ENCODE peak calls at places on chromosomes 5 and 9, in nine cellular contexts. One of them, this sample, is unnamed.

GRCh38 chr9:113580041-113580953 is 116.8 kb downstream of the RGS3 start:
- DNase-seq in CD4-positive, alpha-beta T cell: peak; percentile 36
- DNase-seq in aorta: peak; percentile 95
- DNase-seq in activated naive CD8-positive, alpha-beta T cell treated with anti-CD3 and anti-CD28 coated beads, Interleukin-2, amount 50 U/mL, for 24 hours: peak; percentile 81
- DNase-seq in MCF 10A: peak; percentile 90
- DNase-seq in COR-L47: no peak
- DNase-seq in stimulated activated CD4-positive, alpha-beta T cell treated with anti-CD3 and anti-CD28 coated beads, Interleukin-15, amount 100 ng/mL, for 1 hour: peak; percentile 27
- DNase-seq in ACHN: no peak
- DNase-seq in nucleus accumbens: peak; percentile 33
- DNase-seq in this sample: no peak

GRCh38 chr5:177454397-177455035 is 7.9 kb downstream of the PRR7 start:
- DNase-seq in CD4-positive, alpha-beta T cell: peak; percentile 90
- DNase-seq in aorta: peak; percentile 92
- DNase-seq in activated naive CD8-positive, alpha-beta T cell treated with anti-CD3 and anti-CD28 coated beads, Interleukin-2, amount 50 U/mL, for 24 hours: peak; percentile 99
- DNase-seq in MCF 10A: peak; percentile 93
- DNase-seq in COR-L47: peak; percentile 87
- DNase-seq in stimulated activated CD4-positive, alpha-beta T cell treated with anti-CD3 and anti-CD28 coated beads, Interleukin-15, amount 100 ng/mL, for 1 hour: peak; percentile 92
- DNase-seq in ACHN: peak; percentile 87
- DNase-seq in nucleus accumbens: peak; percentile 73
- DNase-seq in this sample: peak; percentile 93

GRCh38 chr9:138112090-138112748 is 234.6 kb downstream of the CACNA1B start:
- DNase-seq in CD4-positive, alpha-beta T cell: no peak
- DNase-seq in aorta: no peak
- DNase-seq in activated naive CD8-positive, alpha-beta T cell treated with anti-CD3 and anti-CD28 coated beads, Interleukin-2, amount 50 U/mL, for 24 hours: no peak
- DNase-seq in MCF 10A: no peak
- DNase-seq in COR-L47: no peak
- DNase-seq in stimulated activated CD4-positive, alpha-beta T cell treated with anti-CD3 and anti-CD28 coated beads, Interleukin-15, amount 100 ng/mL, for 1 hour: no peak
- DNase-seq in ACHN: no peak
- DNase-seq in nucleus accumbens: peak; percentile 26
- DNase-seq in this sample: no peak

GRCh38 chr9:113772121-113772885 is 103.8 kb upstream of the ZNF618 start:
- DNase-seq in CD4-positive, alpha-beta T cell: no peak
- DNase-seq in aorta: no peak
- DNase-seq in activated naive CD8-positive, alpha-beta T cell treated with anti-CD3 and anti-CD28 coated beads, Interleukin-2, amount 50 U/mL, for 24 hours: no peak
- DNase-seq in MCF 10A: peak; percentile 37
- DNase-seq in COR-L47: no peak
- DNase-seq in stimulated activated CD4-positive, alpha-beta T cell treated with anti-CD3 and anti-CD28 coated beads, Interleukin-15, amount 100 ng/mL, for 1 hour: no peak
- DNase-seq in ACHN: no peak
- DNase-seq in nucleus accumbens: no peak
- DNase-seq in this sample: no peak

GRCh38 chr9:27638716-27639115 is 65.4 kb upstream of the C9orf72 start:
- DNase-seq in CD4-positive, alpha-beta T cell: no peak
- DNase-seq in aorta: no peak
- DNase-seq in activated naive CD8-positive, alpha-beta T cell treated with anti-CD3 and anti-CD28 coated beads, Interleukin-2, amount 50 U/mL, for 24 hours: no peak
- DNase-seq in MCF 10A: peak; percentile 16
- DNase-seq in COR-L47: no peak
- DNase-seq in stimulated activated CD4-positive, alpha-beta T cell treated with anti-CD3 and anti-CD28 coated beads, Interleukin-15, amount 100 ng/mL, for 1 hour: no peak
- DNase-seq in ACHN: no peak
- DNase-seq in nucleus accumbens: no peak
- DNase-seq in this sample: no peak

GRCh38 chr5:103393131-103393754 is 134.7 kb downstream of the MACIR start:
- DNase-seq in CD4-positive, alpha-beta T cell: no peak
- DNase-seq in aorta: no peak
- DNase-seq in activated naive CD8-positive, alpha-beta T cell treated with anti-CD3 and anti-CD28 coated beads, Interleukin-2, amount 50 U/mL, for 24 hours: no peak
- DNase-seq in MCF 10A: no peak
- DNase-seq in COR-L47: no peak
- DNase-seq in stimulated activated CD4-positive, alpha-beta T cell treated with anti-CD3 and anti-CD28 coated beads, Interleukin-15, amount 100 ng/mL, for 1 hour: no peak
- DNase-seq in ACHN: peak; percentile 3
- DNase-seq in nucleus accumbens: no peak
- DNase-seq in this sample: no peak

GRCh38 chr5:154476343-154477213 is 1.4 kb downstream of the HAND1 start:
- DNase-seq in CD4-positive, alpha-beta T cell: no peak
- DNase-seq in aorta: no peak
- DNase-seq in activated naive CD8-positive, alpha-beta T cell treated with anti-CD3 and anti-CD28 coated beads, Interleukin-2, amount 50 U/mL, for 24 hours: no peak
- DNase-seq in MCF 10A: no peak
- DNase-seq in COR-L47: no peak
- DNase-seq in stimulated activated CD4-positive, alpha-beta T cell treated with anti-CD3 and anti-CD28 coated beads, Interleukin-15, amount 100 ng/mL, for 1 hour: no peak
- DNase-seq in ACHN: no peak
- DNase-seq in nucleus accumbens: no peak
- DNase-seq in this sample: no peak

GRCh38 chr5:71589903-71590302 is 2.8 kb downstream of the MCCC2 start:
- DNase-seq in CD4-positive, alpha-beta T cell: no peak
- DNase-seq in aorta: no peak
- DNase-seq in activated naive CD8-positive, alpha-beta T cell treated with anti-CD3 and anti-CD28 coated beads, Interleukin-2, amount 50 U/mL, for 24 hours: no peak
- DNase-seq in MCF 10A: no peak
- DNase-seq in COR-L47: no peak
- DNase-seq in stimulated activated CD4-positive, alpha-beta T cell treated with anti-CD3 and anti-CD28 coated beads, Interleukin-15, amount 100 ng/mL, for 1 hour: no peak
- DNase-seq in ACHN: no peak
- DNase-seq in nucleus accumbens: no peak
- DNase-seq in this sample: no peak

GRCh38 chr5:133145436-133146143 is 93.8 kb downstream of the HSPA4 start:
- DNase-seq in CD4-positive, alpha-beta T cell: no peak
- DNase-seq in aorta: no peak
- DNase-seq in activated naive CD8-positive, alpha-beta T cell treated with anti-CD3 and anti-CD28 coated beads, Interleukin-2, amount 50 U/mL, for 24 hours: no peak
- DNase-seq in MCF 10A: no peak
- DNase-seq in COR-L47: no peak
- DNase-seq in stimulated activated CD4-positive, alpha-beta T cell treated with anti-CD3 and anti-CD28 coated beads, Interleukin-15, amount 100 ng/mL, for 1 hour: no peak
- DNase-seq in ACHN: no peak
- DNase-seq in nucleus accumbens: no peak
- DNase-seq in this sample: no peak

GRCh38 chr9:35914307-35914807 is 5.1 kb downstream of the SPAAR start:
- DNase-seq in CD4-positive, alpha-beta T cell: no peak
- DNase-seq in aorta: peak; percentile 73
- DNase-seq in activated naive CD8-positive, alpha-beta T cell treated with anti-CD3 and anti-CD28 coated beads, Interleukin-2, amount 50 U/mL, for 24 hours: no peak
- DNase-seq in MCF 10A: no peak
- DNase-seq in COR-L47: no peak
- DNase-seq in stimulated activated CD4-positive, alpha-beta T cell treated with anti-CD3 and anti-CD28 coated beads, Interleukin-15, amount 100 ng/mL, for 1 hour: no peak
- DNase-seq in ACHN: no peak
- DNase-seq in nucleus accumbens: no peak
- DNase-seq in this sample: peak; percentile 25

GRCh38 chr9:4035809-4036208 is 264.1 kb downstream of the GLIS3 start:
- DNase-seq in CD4-positive, alpha-beta T cell: no peak
- DNase-seq in aorta: no peak
- DNase-seq in activated naive CD8-positive, alpha-beta T cell treated with anti-CD3 and anti-CD28 coated beads, Interleukin-2, amount 50 U/mL, for 24 hours: no peak
- DNase-seq in MCF 10A: no peak
- DNase-seq in COR-L47: no peak
- DNase-seq in stimulated activated CD4-positive, alpha-beta T cell treated with anti-CD3 and anti-CD28 coated beads, Interleukin-15, amount 100 ng/mL, for 1 hour: no peak
- DNase-seq in ACHN: no peak
- DNase-seq in nucleus accumbens: no peak
- DNase-seq in this sample: no peak

GRCh38 chr9:98406469-98406868 is 151.0 kb upstream of the TBC1D2 start:
- DNase-seq in CD4-positive, alpha-beta T cell: no peak
- DNase-seq in aorta: no peak
- DNase-seq in activated naive CD8-positive, alpha-beta T cell treated with anti-CD3 and anti-CD28 coated beads, Interleukin-2, amount 50 U/mL, for 24 hours: no peak
- DNase-seq in MCF 10A: no peak
- DNase-seq in COR-L47: no peak
- DNase-seq in stimulated activated CD4-positive, alpha-beta T cell treated with anti-CD3 and anti-CD28 coated beads, Interleukin-15, amount 100 ng/mL, for 1 hour: no peak
- DNase-seq in ACHN: no peak
- DNase-seq in nucleus accumbens: no peak
- DNase-seq in this sample: no peak

GRCh38 chr9:5839572-5839902 is 6.6 kb upstream of the ERMP1 start:
- DNase-seq in CD4-positive, alpha-beta T cell: no peak
- DNase-seq in aorta: no peak
- DNase-seq in activated naive CD8-positive, alpha-beta T cell treated with anti-CD3 and anti-CD28 coated beads, Interleukin-2, amount 50 U/mL, for 24 hours: no peak
- DNase-seq in MCF 10A: no peak
- DNase-seq in COR-L47: no peak
- DNase-seq in stimulated activated CD4-positive, alpha-beta T cell treated with anti-CD3 and anti-CD28 coated beads, Interleukin-15, amount 100 ng/mL, for 1 hour: no peak
- DNase-seq in ACHN: no peak
- DNase-seq in nucleus accumbens: no peak
- DNase-seq in this sample: no peak

GRCh38 chr9:109387206-109387605 is 66.3 kb upstream of the EPB41L4B start:
- DNase-seq in CD4-positive, alpha-beta T cell: no peak
- DNase-seq in aorta: no peak
- DNase-seq in activated naive CD8-positive, alpha-beta T cell treated with anti-CD3 and anti-CD28 coated beads, Interleukin-2, amount 50 U/mL, for 24 hours: no peak
- DNase-seq in MCF 10A: no peak
- DNase-seq in COR-L47: no peak
- DNase-seq in stimulated activated CD4-positive, alpha-beta T cell treated with anti-CD3 and anti-CD28 coated beads, Interleukin-15, amount 100 ng/mL, for 1 hour: no peak
- DNase-seq in ACHN: no peak
- DNase-seq in nucleus accumbens: no peak
- DNase-seq in this sample: no peak

GRCh38 chr5:17187401-17187800 is 30.0 kb upstream of the BASP1 start:
- DNase-seq in CD4-positive, alpha-beta T cell: no peak
- DNase-seq in aorta: no peak
- DNase-seq in activated naive CD8-positive, alpha-beta T cell treated with anti-CD3 and anti-CD28 coated beads, Interleukin-2, amount 50 U/mL, for 24 hours: no peak
- DNase-seq in MCF 10A: peak; percentile 25
- DNase-seq in COR-L47: no peak
- DNase-seq in stimulated activated CD4-positive, alpha-beta T cell treated with anti-CD3 and anti-CD28 coated beads, Interleukin-15, amount 100 ng/mL, for 1 hour: no peak
- DNase-seq in ACHN: no peak
- DNase-seq in nucleus accumbens: no peak
- DNase-seq in this sample: peak; percentile 76

GRCh38 chr9:128340691-128341434 is 536 bp downstream of the SLC27A4 start:
- DNase-seq in CD4-positive, alpha-beta T cell: no peak
- DNase-seq in aorta: peak; percentile 52
- DNase-seq in activated naive CD8-positive, alpha-beta T cell treated with anti-CD3 and anti-CD28 coated beads, Interleukin-2, amount 50 U/mL, for 24 hours: no peak
- DNase-seq in MCF 10A: no peak
- DNase-seq in COR-L47: no peak
- DNase-seq in stimulated activated CD4-positive, alpha-beta T cell treated with anti-CD3 and anti-CD28 coated beads, Interleukin-15, amount 100 ng/mL, for 1 hour: peak; percentile 14
- DNase-seq in ACHN: no peak
- DNase-seq in nucleus accumbens: no peak
- DNase-seq in this sample: peak; percentile 24

GRCh38 chr5:114055318-114055788 is 306.5 kb upstream of the KCNN2 start:
- DNase-seq in CD4-positive, alpha-beta T cell: no peak
- DNase-seq in aorta: peak; percentile 53
- DNase-seq in activated naive CD8-positive, alpha-beta T cell treated with anti-CD3 and anti-CD28 coated beads, Interleukin-2, amount 50 U/mL, for 24 hours: no peak
- DNase-seq in MCF 10A: no peak
- DNase-seq in COR-L47: peak; percentile 76
- DNase-seq in stimulated activated CD4-positive, alpha-beta T cell treated with anti-CD3 and anti-CD28 coated beads, Interleukin-15, amount 100 ng/mL, for 1 hour: no peak
- DNase-seq in ACHN: no peak
- DNase-seq in nucleus accumbens: peak; percentile 16
- DNase-seq in this sample: no peak

GRCh38 chr5:116669261-116670049 is 94.8 kb upstream of the SEMA6A start:
- DNase-seq in CD4-positive, alpha-beta T cell: no peak
- DNase-seq in aorta: no peak
- DNase-seq in activated naive CD8-positive, alpha-beta T cell treated with anti-CD3 and anti-CD28 coated beads, Interleukin-2, amount 50 U/mL, for 24 hours: no peak
- DNase-seq in MCF 10A: no peak
- DNase-seq in COR-L47: peak; percentile 10
- DNase-seq in stimulated activated CD4-positive, alpha-beta T cell treated with anti-CD3 and anti-CD28 coated beads, Interleukin-15, amount 100 ng/mL, for 1 hour: no peak
- DNase-seq in ACHN: no peak
- DNase-seq in nucleus accumbens: no peak
- DNase-seq in this sample: no peak

GRCh38 chr9:127279717-127280285 is 15.2 kb downstream of the GARNL3 start:
- DNase-seq in CD4-positive, alpha-beta T cell: no peak
- DNase-seq in aorta: no peak
- DNase-seq in activated naive CD8-positive, alpha-beta T cell treated with anti-CD3 and anti-CD28 coated beads, Interleukin-2, amount 50 U/mL, for 24 hours: no peak
- DNase-seq in MCF 10A: no peak
- DNase-seq in COR-L47: no peak
- DNase-seq in stimulated activated CD4-positive, alpha-beta T cell treated with anti-CD3 and anti-CD28 coated beads, Interleukin-15, amount 100 ng/mL, for 1 hour: no peak
- DNase-seq in ACHN: no peak
- DNase-seq in nucleus accumbens: no peak
- DNase-seq in this sample: no peak

GRCh38 chr9:137048655-137049543 is 2.9 kb upstream of the NPDC1 start:
- DNase-seq in CD4-positive, alpha-beta T cell: no peak
- DNase-seq in aorta: no peak
- DNase-seq in activated naive CD8-positive, alpha-beta T cell treated with anti-CD3 and anti-CD28 coated beads, Interleukin-2, amount 50 U/mL, for 24 hours: no peak
- DNase-seq in MCF 10A: no peak
- DNase-seq in COR-L47: no peak
- DNase-seq in stimulated activated CD4-positive, alpha-beta T cell treated with anti-CD3 and anti-CD28 coated beads, Interleukin-15, amount 100 ng/mL, for 1 hour: no peak
- DNase-seq in ACHN: no peak
- DNase-seq in nucleus accumbens: peak; percentile 38
- DNase-seq in this sample: no peak

GRCh38 chr5:180142824-180143610 is 66.0 kb downstream of the RASGEF1C start:
- DNase-seq in CD4-positive, alpha-beta T cell: no peak
- DNase-seq in aorta: no peak
- DNase-seq in activated naive CD8-positive, alpha-beta T cell treated with anti-CD3 and anti-CD28 coated beads, Interleukin-2, amount 50 U/mL, for 24 hours: no peak
- DNase-seq in MCF 10A: no peak
- DNase-seq in COR-L47: no peak
- DNase-seq in stimulated activated CD4-positive, alpha-beta T cell treated with anti-CD3 and anti-CD28 coated beads, Interleukin-15, amount 100 ng/mL, for 1 hour: no peak
- DNase-seq in ACHN: no peak
- DNase-seq in nucleus accumbens: no peak
- DNase-seq in this sample: no peak

GRCh38 chr9:135574943-135575342 is 13.4 kb downstream of the PAEP start:
- DNase-seq in CD4-positive, alpha-beta T cell: no peak
- DNase-seq in aorta: no peak
- DNase-seq in activated naive CD8-positive, alpha-beta T cell treated with anti-CD3 and anti-CD28 coated beads, Interleukin-2, amount 50 U/mL, for 24 hours: no peak
- DNase-seq in MCF 10A: no peak
- DNase-seq in COR-L47: no peak
- DNase-seq in stimulated activated CD4-positive, alpha-beta T cell treated with anti-CD3 and anti-CD28 coated beads, Interleukin-15, amount 100 ng/mL, for 1 hour: no peak
- DNase-seq in ACHN: no peak
- DNase-seq in nucleus accumbens: no peak
- DNase-seq in this sample: no peak

GRCh38 chr9:38662763-38663593 is 42.6 kb upstream of the ANKRD18A start:
- DNase-seq in CD4-positive, alpha-beta T cell: no peak
- DNase-seq in aorta: no peak
- DNase-seq in activated naive CD8-positive, alpha-beta T cell treated with anti-CD3 and anti-CD28 coated beads, Interleukin-2, amount 50 U/mL, for 24 hours: no peak
- DNase-seq in MCF 10A: peak; percentile 25
- DNase-seq in COR-L47: no peak
- DNase-seq in stimulated activated CD4-positive, alpha-beta T cell treated with anti-CD3 and anti-CD28 coated beads, Interleukin-15, amount 100 ng/mL, for 1 hour: no peak
- DNase-seq in ACHN: no peak
- DNase-seq in nucleus accumbens: peak; percentile 40
- DNase-seq in this sample: no peak

GRCh38 chr5:129400395-129400983 is 59.6 kb upstream of the ADAMTS19 start:
- DNase-seq in CD4-positive, alpha-beta T cell: no peak
- DNase-seq in aorta: no peak
- DNase-seq in activated naive CD8-positive, alpha-beta T cell treated with anti-CD3 and anti-CD28 coated beads, Interleukin-2, amount 50 U/mL, for 24 hours: no peak
- DNase-seq in MCF 10A: peak; percentile 25
- DNase-seq in COR-L47: no peak
- DNase-seq in stimulated activated CD4-positive, alpha-beta T cell treated with anti-CD3 and anti-CD28 coated beads, Interleukin-15, amount 100 ng/mL, for 1 hour: no peak
- DNase-seq in ACHN: peak; percentile 10
- DNase-seq in nucleus accumbens: no peak
- DNase-seq in this sample: peak; percentile 61

GRCh38 chr9:90813523-90813922 is 11.9 kb downstream of the SYK start:
- DNase-seq in CD4-positive, alpha-beta T cell: no peak
- DNase-seq in aorta: no peak
- DNase-seq in activated naive CD8-positive, alpha-beta T cell treated with anti-CD3 and anti-CD28 coated beads, Interleukin-2, amount 50 U/mL, for 24 hours: no peak
- DNase-seq in MCF 10A: no peak
- DNase-seq in COR-L47: no peak
- DNase-seq in stimulated activated CD4-positive, alpha-beta T cell treated with anti-CD3 and anti-CD28 coated beads, Interleukin-15, amount 100 ng/mL, for 1 hour: no peak
- DNase-seq in ACHN: no peak
- DNase-seq in nucleus accumbens: no peak
- DNase-seq in this sample: no peak

GRCh38 chr9:9387511-9388115 is 1225.2 kb downstream of the PTPRD start:
- DNase-seq in CD4-positive, alpha-beta T cell: no peak
- DNase-seq in aorta: no peak
- DNase-seq in activated naive CD8-positive, alpha-beta T cell treated with anti-CD3 and anti-CD28 coated beads, Interleukin-2, amount 50 U/mL, for 24 hours: no peak
- DNase-seq in MCF 10A: no peak
- DNase-seq in COR-L47: no peak
- DNase-seq in stimulated activated CD4-positive, alpha-beta T cell treated with anti-CD3 and anti-CD28 coated beads, Interleukin-15, amount 100 ng/mL, for 1 hour: no peak
- DNase-seq in ACHN: no peak
- DNase-seq in nucleus accumbens: no peak
- DNase-seq in this sample: no peak

GRCh38 chr9:110640736-110641135 is 27.9 kb upstream of the MUSK start:
- DNase-seq in CD4-positive, alpha-beta T cell: no peak
- DNase-seq in aorta: no peak
- DNase-seq in activated naive CD8-positive, alpha-beta T cell treated with anti-CD3 and anti-CD28 coated beads, Interleukin-2, amount 50 U/mL, for 24 hours: no peak
- DNase-seq in MCF 10A: no peak
- DNase-seq in COR-L47: no peak
- DNase-seq in stimulated activated CD4-positive, alpha-beta T cell treated with anti-CD3 and anti-CD28 coated beads, Interleukin-15, amount 100 ng/mL, for 1 hour: no peak
- DNase-seq in ACHN: no peak
- DNase-seq in nucleus accumbens: peak; percentile 53
- DNase-seq in this sample: no peak